ENCODE peak calls at places on chromosomes 11 and 22, in four cellular contexts. N, H, G and Z are unnamed samples.

GRCh38 chr11:95705485-95706124 is 84.0 kb downstream of the FAM76B start:
- DNase-seq in N (peak), H (peak), G (peak), Z (no peak)

GRCh38 chr22:46085831-46086576 is 64.3 kb upstream of the PPARA start:
- DNase-seq in N (no peak), H (no peak), G (peak), Z (no peak)

GRCh38 chr11:23112987-23113886 is 253.0 kb upstream of the CCDC179 start:
- DNase-seq in N (no peak), H (peak), G (no peak), Z (peak)

GRCh38 chr22:29712119-29712518 is 7.7 kb upstream of the CABP7 start:
- DNase-seq in N (no peak), H (no peak), G (no peak), Z (no peak)

GRCh38 chr11:69928124-69928523 is 108.9 kb upstream of the FGF3 start:
- DNase-seq in N (no peak), H (no peak), G (no peak), Z (no peak)

GRCh38 chr11:2419638-2420501 is 19.3 kb downstream of the TSSC4 start:
- DNase-seq in N (no peak), H (peak), G (peak), Z (peak)

GRCh38 chr22:38180841-38181452 is 683 bp downstream of the PLA2G6 start:
- DNase-seq in N (no peak), H (no peak), G (peak), Z (no peak)

GRCh38 chr11:742571-743201 is 4.6 kb upstream of the TALDO1 start:
- DNase-seq in N (no peak), H (no peak), G (no peak), Z (no peak)

GRCh38 chr22:39956932-39957664 is 3.1 kb upstream of the TMA7B start:
- DNase-seq in N (no peak), H (no peak), G (no peak), Z (peak)

GRCh38 chr22:35888181-35888870 is 140.3 kb downstream of the RBFOX2 start:
- DNase-seq in N (no peak), H (no peak), G (no peak), Z (no peak)

GRCh38 chr11:12403122-12403994 is 26.0 kb downstream of the PARVA start:
- DNase-seq in N (no peak), H (no peak), G (no peak), Z (no peak)

GRCh38 chr11:28009383-28009782 is 98.6 kb downstream of the KIF18A start:
- DNase-seq in N (no peak), H (no peak), G (no peak), Z (no peak)

GRCh38 chr11:33383920-33384209 is 126.7 kb downstream of the HIPK3 start:
- DNase-seq in N (no peak), H (no peak), G (no peak), Z (no peak)

GRCh38 chr11:111878385-111878765 is 590 bp downstream of the FDXACB1 start:
- DNase-seq in N (no peak), H (no peak), G (no peak), Z (no peak)

GRCh38 chr11:22846726-22847125 is 13.5 kb downstream of the CCDC179 start:
- DNase-seq in N (no peak), H (no peak), G (no peak), Z (no peak)

GRCh38 chr22:49927483-49928184 is 9.2 kb downstream of the CRELD2 start:
- DNase-seq in N (no peak), H (no peak), G (no peak), Z (no peak)

GRCh38 chr11:75768112-75768908 is at the start of gene DGAT2:
- DNase-seq in N (peak), H (peak), G (peak), Z (peak)

GRCh38 chr11:87148749-87149148 is 111.0 kb downstream of the TMEM135 start:
- DNase-seq in N (no peak), H (no peak), G (no peak), Z (no peak)

GRCh38 chr22:46491936-46492335 is 45.5 kb downstream of the CELSR1 start:
- DNase-seq in N (no peak), H (no peak), G (no peak), Z (no peak)

GRCh38 chr11:73314121-73314948 is 6.3 kb downstream of the ARHGEF17 start:
- DNase-seq in N (no peak), H (peak), G (peak), Z (no peak)

GRCh38 chr11:60913793-60914619 is at the start of gene TMEM109:
- DNase-seq in N (peak), H (peak), G (peak), Z (peak)

GRCh38 chr22:41976070-41976901 is 7.0 kb downstream of the SEPTIN3 start:
- DNase-seq in N (no peak), H (no peak), G (peak), Z (peak)

GRCh38 chr22:46001046-46001425 is 24.1 kb upstream of the WNT7B start:
- DNase-seq in N (no peak), H (no peak), G (no peak), Z (no peak)

GRCh38 chr11:117930668-117931330 is 1.6 kb upstream of the TMPRSS13 start:
- DNase-seq in N (no peak), H (no peak), G (no peak), Z (no peak)

GRCh38 chr11:47202569-47202968 is 12.2 kb upstream of the DDB2 start:
- DNase-seq in N (no peak), H (no peak), G (no peak), Z (no peak)

GRCh38 chr11:134530826-134531225 is 118.8 kb upstream of the B3GAT1 start:
- DNase-seq in N (no peak), H (no peak), G (no peak), Z (no peak)

GRCh38 chr11:110776091-110776490 is 63.9 kb upstream of the ARHGAP20 start:
- DNase-seq in N (no peak), H (no peak), G (no peak), Z (no peak)

GRCh38 chr11:88709567-88709966 is 356.2 kb downstream of the GRM5 start:
- DNase-seq in N (no peak), H (no peak), G (no peak), Z (no peak)

GRCh38 chr11:114909866-114910265 is 231.5 kb downstream of the NXPE2 start:
- DNase-seq in N (peak), H (peak), G (no peak), Z (no peak)

GRCh38 chr22:33844273-33844672 is 76.0 kb downstream of the LARGE1 start:
- DNase-seq in N (no peak), H (peak), G (no peak), Z (no peak)

GRCh38 chr11:122207921-122208764 is 92.1 kb upstream of the BLID start:
- DNase-seq in N (no peak), H (no peak), G (no peak), Z (no peak)

GRCh38 chr11:117717485-117718314 is 79.3 kb downstream of the DSCAML1 start:
- DNase-seq in N (no peak), H (peak), G (no peak), Z (no peak)

GRCh38 chr11:113193894-113194293 is 120.5 kb upstream of the TTC12 start:
- DNase-seq in N (no peak), H (no peak), G (no peak), Z (no peak)
- TF ChIP-seq TAF1 in N (no peak), H (no peak), G (no peak), Z (no peak)

GRCh38 chr22:37001826-37002225 is 17.4 kb downstream of the TST start:
- DNase-seq in N (no peak), H (no peak), G (no peak), Z (no peak)

GRCh38 chr22:37000676-37001534 is 18.3 kb downstream of the TST start:
- DNase-seq in N (no peak), H (no peak), G (no peak), Z (no peak)

GRCh38 chr22:37002633-37003032 is 16.6 kb downstream of the TST start:
- DNase-seq in N (no peak), H (no peak), G (no peak), Z (no peak)

GRCh38 chr22:36999463-36999862 is 19.8 kb downstream of the TST start:
- DNase-seq in N (no peak), H (no peak), G (no peak), Z (no peak)

GRCh38 chr22:36998620-36999351 is 20.5 kb downstream of the TST start:
- DNase-seq in N (no peak), H (no peak), G (no peak), Z (no peak)
- TF ChIP-seq POLR2A in N (no peak), H (no peak), G (no peak), Z (no peak)

DNA sequence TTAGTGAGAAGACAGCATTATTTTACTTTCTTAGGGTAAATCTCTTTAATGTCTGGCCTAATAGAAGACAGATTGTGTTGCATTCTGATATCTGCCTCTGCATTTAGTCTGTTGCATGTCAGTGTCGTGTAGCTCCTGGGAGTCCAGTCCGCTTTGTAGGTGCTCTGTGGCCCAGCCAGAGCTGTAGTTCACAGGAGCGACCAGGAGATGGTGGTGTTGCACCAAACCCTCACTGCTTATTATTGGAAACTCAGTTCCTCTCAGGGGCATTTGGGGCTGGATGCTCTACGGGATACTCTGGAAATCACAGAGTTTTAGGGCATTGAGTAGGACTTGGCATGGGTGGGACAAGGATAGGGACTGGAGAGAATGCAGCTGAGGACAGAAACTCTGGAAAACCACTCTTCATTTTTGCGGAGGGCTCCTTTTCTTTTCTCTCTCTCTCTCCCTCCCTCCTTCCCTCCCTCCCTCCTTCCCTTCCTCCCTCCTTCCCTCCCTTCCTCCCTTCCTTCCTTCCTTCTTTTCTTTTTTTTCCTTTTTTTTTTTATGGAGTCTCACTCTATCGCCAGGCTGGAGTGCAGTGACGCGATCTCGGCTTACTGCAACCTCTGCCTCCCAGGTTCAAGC is 21.7 kb downstream of the MIAT start:
- DNase-seq in N (peak), H (peak), G (peak), Z (peak)
- TF ChIP-seq TAF1 in N (no peak), H (no peak), G (no peak), Z (no peak)

DNA sequence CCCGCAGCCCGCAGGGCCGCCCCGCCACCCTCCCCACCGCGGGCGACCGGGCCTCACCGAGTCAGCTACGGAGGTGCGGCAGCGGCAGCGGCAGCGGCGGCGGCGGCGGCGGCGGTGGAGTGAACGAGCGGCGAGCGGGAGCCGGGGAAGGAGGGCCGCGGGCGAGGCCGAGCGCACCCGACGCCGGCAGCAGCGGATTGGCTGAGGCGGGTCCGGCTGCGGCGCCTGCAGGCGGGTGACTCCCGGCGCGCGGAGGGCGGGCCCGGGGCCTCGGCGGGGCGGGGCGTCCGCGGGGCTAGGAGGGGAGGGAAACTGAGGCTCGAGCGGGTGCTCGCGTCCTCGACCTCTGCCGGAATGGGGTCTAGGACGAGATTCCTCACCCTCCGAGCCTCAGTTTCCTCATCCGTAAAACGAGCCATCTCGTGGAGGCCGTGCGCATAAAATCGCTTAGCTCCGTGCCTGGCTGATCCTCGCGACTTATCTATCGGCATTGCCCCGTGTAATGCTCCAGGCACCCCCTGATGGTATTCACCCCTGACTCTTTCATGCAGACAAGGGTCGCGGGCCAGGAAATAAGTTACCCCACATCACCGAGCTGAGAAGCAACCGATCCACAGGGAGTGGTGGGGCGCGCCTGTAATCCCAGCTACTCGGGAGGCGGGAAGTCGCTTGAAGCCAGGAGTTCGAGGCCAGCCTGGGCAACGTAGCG is at the start of gene CPT1A:
- DNase-seq in N (no peak), H (no peak), G (peak), Z (peak)
- TF ChIP-seq POLR2A in N (no peak), H (no peak), G (no peak), Z (no peak)